ENCODE peak calls at places on chromosome 10, in six cellular contexts. E, N, K, F, Q and B are unnamed samples.

GRCh38 chr10:118106426-118106825 is 59.7 kb upstream of the RAB11FIP2 start:
- DNase-seq in E (no peak), N (peak; percentile 28), K (peak; percentile 43), F (no peak), Q (peak; percentile 31), B (no peak)

GRCh38 chr10:42985436-42986316 is 91.2 kb upstream of the RET start:
- DNase-seq in E (peak; percentile 11), N (no peak), K (no peak), F (peak; percentile 21), Q (no peak), B (no peak)

GRCh38 chr10:124921261-124921660 is 20.7 kb upstream of the ZRANB1 start:
- DNase-seq in E (no peak), N (no peak), K (peak; percentile 69), F (no peak), Q (no peak), B (no peak)

GRCh38 chr10:71260622-71261325 is 48.4 kb downstream of the UNC5B start:
- DNase-seq in E (no peak), N (no peak), K (peak; percentile 63), F (no peak), Q (no peak), B (no peak)

GRCh38 chr10:12588091-12588850 is 238.9 kb downstream of the CAMK1D start:
- DNase-seq in E (no peak), N (no peak), K (peak; percentile 90), F (no peak), Q (peak; percentile 42), B (no peak)

GRCh38 chr10:178208-178607 is 43.0 kb downstream of the ZMYND11 start:
- DNase-seq in E (no peak), N (peak; percentile 33), K (peak; percentile 40), F (no peak), Q (peak; percentile 54), B (no peak)

GRCh38 chr10:24360286-24361127 is 151.6 kb downstream of the KIAA1217 start:
- DNase-seq in E (no peak), N (peak; percentile 64), K (peak; percentile 79), F (peak; percentile 80), Q (peak; percentile 90), B (no peak)

GRCh38 chr10:34097682-34098081 is 717.4 kb downstream of the PARD3 start:
- DNase-seq in E (no peak), N (no peak), K (no peak), F (no peak), Q (no peak), B (no peak)

GRCh38 chr10:84341983-84342382 is 13.6 kb downstream of the CCSER2 start:
- DNase-seq in E (no peak), N (no peak), K (no peak), F (no peak), Q (no peak), B (no peak)

GRCh38 chr10:108545921-108546320 is 1377.4 kb downstream of the XPNPEP1 start:
- DNase-seq in E (no peak), N (no peak), K (no peak), F (no peak), Q (no peak), B (no peak)

GRCh38 chr10:72126184-72126871 is 38.0 kb upstream of the SPOCK2 start:
- DNase-seq in E (no peak), N (peak; percentile 73), K (peak; percentile 50), F (no peak), Q (peak; percentile 63), B (no peak)

GRCh38 chr10:88243847-88244730 is 339.0 kb downstream of the RNLS start:
- DNase-seq in E (no peak), N (no peak), K (no peak), F (peak; percentile 84), Q (no peak), B (no peak)

GRCh38 chr10:101614957-101615759 is 27.0 kb downstream of the DPCD start:
- DNase-seq in E (no peak), N (no peak), K (no peak), F (no peak), Q (no peak), B (no peak)

GRCh38 chr10:91616124-91616523 is 16.7 kb downstream of the PPP1R3C start:
- DNase-seq in E (no peak), N (no peak), K (no peak), F (no peak), Q (no peak), B (no peak)

GRCh38 chr10:20100157-20100556 is 283.9 kb downstream of the PLXDC2 start:
- DNase-seq in E (no peak), N (peak; percentile 5), K (no peak), F (no peak), Q (peak; percentile 54), B (no peak)

GRCh38 chr10:80468806-80469421 is 14.8 kb downstream of the TSPAN14 start:
- DNase-seq in E (no peak), N (no peak), K (peak; percentile 51), F (no peak), Q (no peak), B (no peak)

GRCh38 chr10:23439920-23440875 is 1.3 kb downstream of the OTUD1 start:
- DNase-seq in E (peak; percentile 55), N (no peak), K (peak; percentile 50), F (peak; percentile 31), Q (peak; percentile 61), B (no peak)

GRCh38 chr10:120365872-120366271 is 91.2 kb upstream of the PLPP4 start:
- DNase-seq in E (no peak), N (no peak), K (peak; percentile 54), F (no peak), Q (no peak), B (no peak)

GRCh38 chr10:22252801-22253577 is 35.2 kb upstream of the EBLN1 start:
- DNase-seq in E (peak; percentile 69), N (no peak), K (peak; percentile 4), F (peak; percentile 30), Q (no peak), B (no peak)

GRCh38 chr10:43173120-43173519 is 34.9 kb downstream of the CSGALNACT2 start:
- DNase-seq in E (no peak), N (no peak), K (no peak), F (no peak), Q (no peak), B (no peak)

GRCh38 chr10:59523843-59524242 is 161.5 kb upstream of the FAM13C start:
- DNase-seq in E (no peak), N (no peak), K (no peak), F (no peak), Q (no peak), B (no peak)

GRCh38 chr10:78457804-78458483 is 424.3 kb downstream of the RPS24 start:
- DNase-seq in E (no peak), N (peak; percentile 44), K (no peak), F (no peak), Q (no peak), B (no peak)

GRCh38 chr10:124002391-124003069 is 90.9 kb downstream of the CHST15 start:
- DNase-seq in E (no peak), N (no peak), K (no peak), F (no peak), Q (no peak), B (peak; percentile 20)

GRCh38 chr10:99467236-99467999 is 37.0 kb upstream of the GOT1 start:
- DNase-seq in E (no peak), N (no peak), K (peak; percentile 36), F (no peak), Q (no peak), B (no peak)

GRCh38 chr10:7776777-7777176 is 11.0 kb downstream of the KIN start:
- DNase-seq in E (no peak), N (no peak), K (no peak), F (no peak), Q (no peak), B (no peak)

GRCh38 chr10:125868372-125868975 is 12.6 kb downstream of the DHX32 start:
- DNase-seq in E (no peak), N (peak; percentile 74), K (peak; percentile 78), F (no peak), Q (peak; percentile 46), B (no peak)

GRCh38 chr10:125510998-125511397 is 172.0 kb downstream of the TEX36 start:
- DNase-seq in E (no peak), N (no peak), K (no peak), F (no peak), Q (no peak), B (no peak)

GRCh38 chr10:85600026-85600743 is 766.4 kb downstream of the GRID1 start:
- DNase-seq in E (no peak), N (no peak), K (no peak), F (no peak), Q (no peak), B (no peak)

GRCh38 chr10:52308251-52309031 is 5.6 kb upstream of the DKK1 start:
- DNase-seq in E (peak; percentile 20), N (peak; percentile 80), K (peak; percentile 74), F (peak; percentile 46), Q (peak; percentile 84), B (peak; percentile 73)

GRCh38 chr10:73172867-73173266 is 4.9 kb downstream of the FAM149B1 start:
- DNase-seq in E (no peak), N (no peak), K (no peak), F (no peak), Q (no peak), B (no peak)
- TF ChIP-seq CTCF in E (no peak), N (no peak), K (no peak), F (no peak), Q (no peak), B (no peak)

DNA sequence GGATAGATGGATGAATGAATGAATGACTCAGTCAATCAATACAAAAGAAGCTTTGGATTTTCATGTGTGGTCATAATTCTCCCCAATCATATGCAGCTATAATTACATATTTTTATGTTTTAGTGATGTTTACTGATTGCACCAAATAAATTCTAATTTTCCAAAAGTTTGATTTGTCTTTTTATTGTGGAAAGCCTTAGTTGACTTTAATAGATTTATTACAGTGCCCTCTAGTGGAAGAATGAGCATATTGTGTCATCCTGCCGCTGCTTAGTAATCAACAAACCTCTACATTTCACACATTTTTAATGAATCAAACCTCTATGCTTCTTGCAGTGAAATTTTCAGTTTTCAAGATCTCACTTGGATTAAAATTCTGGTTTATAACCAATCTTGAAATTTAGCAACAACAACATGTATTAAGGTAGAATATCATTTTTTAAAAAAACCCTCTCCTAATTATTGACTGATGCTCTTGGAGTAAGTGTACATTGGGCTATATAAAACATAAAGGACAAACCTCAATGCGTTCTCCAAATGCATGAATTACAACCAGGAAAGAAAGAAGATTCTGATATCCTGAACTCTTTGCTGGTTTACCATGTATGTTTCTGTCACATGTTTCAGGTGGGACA is 55.6 kb upstream of the PNLIP start:
- DNase-seq in E (no peak), N (peak; percentile 31), K (peak; percentile 49), F (no peak), Q (peak; percentile 48), B (no peak)
- TF ChIP-seq CTCF in E (no peak), N (peak; percentile 65), K (peak; percentile 56), F (peak; percentile 48), Q (peak; percentile 82), B (peak; percentile 90)

GRCh38 chr10:89563861-89564478 is 28.6 kb upstream of the SLC16A12 start:
- DNase-seq in E (no peak), N (peak; percentile 37), K (peak; percentile 71), F (no peak), Q (peak; percentile 63), B (no peak)
- TF ChIP-seq CTCF in E (no peak), N (peak; percentile 97), K (peak; percentile 67), F (peak; percentile 68), Q (peak; percentile 83), B (peak; percentile 96)

GRCh38 chr10:131148270-131148669 is 163.3 kb downstream of the TCERG1L start:
- DNase-seq in E (no peak), N (no peak), K (no peak), F (no peak), Q (no peak), B (no peak)
- TF ChIP-seq CTCF in E (no peak), N (no peak), K (no peak), F (no peak), Q (no peak), B (no peak)

GRCh38 chr10:4844864-4845263 is 18.9 kb downstream of the AKR1E2 start:
- DNase-seq in E (no peak), N (no peak), K (no peak), F (no peak), Q (no peak), B (no peak)
- TF ChIP-seq CTCF in E (no peak), N (no peak), K (no peak), F (no peak), Q (no peak), B (no peak)